ENCODE peak calls at places on chromosomes 16 and 17, in four cellular contexts. A is endodermal cell, K is fibroblast of lung, B is cardiac fibroblast. G is an unnamed sample.

GRCh38 chr17:31371511-31372097 is 19.9 kb upstream of the RAB11FIP4 start:
- DNase-seq in A (no peak), K (peak), B (peak), G (no peak)

GRCh38 chr17:14153374-14153773 is 83.3 kb downstream of the CDRT15 start:
- DNase-seq in A (no peak), K (no peak), B (no peak), G (no peak)

GRCh38 chr16:74213372-74213771 is 83.2 kb upstream of the PSMD7 start:
- DNase-seq in A (no peak), K (no peak), B (no peak), G (no peak)

GRCh38 chr17:67439269-67439668 is 62.2 kb downstream of the PITPNC1 start:
- DNase-seq in A (peak), K (no peak), B (no peak), G (no peak)

GRCh38 chr17:81865733-81866439 is 5.3 kb downstream of the ARHGDIA start:
- DNase-seq in A (no peak), K (no peak), B (peak), G (peak)

GRCh38 chr17:75524971-75525805 is at the start of gene LLGL2:
- DNase-seq in A (peak), K (peak), B (peak), G (peak)

GRCh38 chr17:8332688-8333087 is 7.0 kb upstream of the ODF4 start:
- DNase-seq in A (peak), K (no peak), B (no peak), G (no peak)

GRCh38 chr16:78365376-78365775 is 265.9 kb downstream of the WWOX start:
- DNase-seq in A (no peak), K (no peak), B (no peak), G (no peak)

GRCh38 chr16:81843243-81843582 is 64.1 kb downstream of the PLCG2 start:
- DNase-seq in A (no peak), K (no peak), B (peak), G (no peak)

GRCh38 chr16:8845699-8846298 is 23.0 kb downstream of the CARHSP1 start:
- DNase-seq in A (no peak), K (no peak), B (no peak), G (no peak)

GRCh38 chr17:30913955-30914354 is 7.8 kb upstream of the ADAP2 start:
- DNase-seq in A (no peak), K (no peak), B (no peak), G (no peak)

GRCh38 chr16:28879261-28879840 is 1.1 kb downstream of the ATP2A1 start:
- DNase-seq in A (peak), K (no peak), B (no peak), G (no peak)

GRCh38 chr17:7213895-7214299 is 5.7 kb downstream of the DLG4 start:
- DNase-seq in A (peak), K (peak), B (peak), G (peak)

GRCh38 chr16:8777217-8777616 is 20.2 kb downstream of the TMEM186 start:
- DNase-seq in A (no peak), K (no peak), B (no peak), G (no peak)

GRCh38 chr16:55033225-55034156 is 102.8 kb downstream of the IRX5 start:
- DNase-seq in A (no peak), K (no peak), B (no peak), G (no peak)

GRCh38 chr17:78315355-78316114 is 44.3 kb downstream of the SOCS3 start:
- DNase-seq in A (peak), K (peak), B (peak), G (peak)
- H3K4me3 ChIP-seq in A (no peak), K (peak), B (peak), G (no peak)

DNA sequence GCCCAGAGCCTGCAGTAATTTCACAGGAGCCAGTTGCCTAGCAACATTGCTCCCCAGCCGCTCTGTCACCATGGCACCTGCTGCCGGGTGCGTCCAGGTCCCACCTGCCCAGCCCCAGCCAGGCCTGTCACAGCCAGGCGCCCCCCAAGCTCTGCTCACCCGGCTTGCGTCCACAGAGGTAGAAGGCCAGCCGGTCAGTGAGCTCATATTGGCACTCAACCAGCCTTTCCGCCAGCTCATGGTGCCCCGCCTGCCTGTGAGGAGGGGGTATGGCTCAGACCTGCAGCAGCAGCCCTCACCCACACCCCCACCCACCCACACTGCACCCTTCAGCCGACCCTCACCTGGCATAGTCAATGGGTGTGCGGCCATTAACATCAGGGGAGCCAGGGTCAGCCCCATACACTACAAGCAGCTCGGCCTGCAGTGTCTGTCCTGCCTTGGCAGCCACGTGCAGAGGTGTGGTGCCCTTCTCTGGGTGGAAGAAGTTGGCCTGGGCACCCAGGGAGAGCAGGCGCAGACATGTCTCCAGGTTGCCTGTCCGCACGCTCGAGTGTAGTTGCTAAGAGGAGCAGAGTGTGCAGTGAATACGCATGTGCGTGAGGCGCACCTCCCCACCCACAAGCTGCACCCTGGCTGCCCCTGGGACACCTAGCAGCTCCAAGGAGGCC is 7.7 kb downstream of the GIT1 start:
- DNase-seq in A (peak), K (no peak), B (no peak), G (peak)
- TF ChIP-seq CTCF in A (no peak), K (no peak), B (no peak), G (no peak)

GRCh38 chr16:86565181-86565631 is 1.4 kb upstream of the FOXC2 start:
- DNase-seq in A (no peak), K (no peak), B (peak), G (no peak)

GRCh38 chr16:86566601-86566965 is at the start of gene FOXC2:
- DNase-seq in A (peak), K (peak), B (peak), G (peak)

GRCh38 chr16:86567701-86568571 is 1.3 kb downstream of the FOXC2 start:
- DNase-seq in A (peak), K (peak), B (peak), G (peak)

GRCh38 chr16:86566966-86567700 is 504 bp downstream of the FOXC2 start:
- DNase-seq in A (peak), K (peak), B (peak), G (peak)

DNA sequence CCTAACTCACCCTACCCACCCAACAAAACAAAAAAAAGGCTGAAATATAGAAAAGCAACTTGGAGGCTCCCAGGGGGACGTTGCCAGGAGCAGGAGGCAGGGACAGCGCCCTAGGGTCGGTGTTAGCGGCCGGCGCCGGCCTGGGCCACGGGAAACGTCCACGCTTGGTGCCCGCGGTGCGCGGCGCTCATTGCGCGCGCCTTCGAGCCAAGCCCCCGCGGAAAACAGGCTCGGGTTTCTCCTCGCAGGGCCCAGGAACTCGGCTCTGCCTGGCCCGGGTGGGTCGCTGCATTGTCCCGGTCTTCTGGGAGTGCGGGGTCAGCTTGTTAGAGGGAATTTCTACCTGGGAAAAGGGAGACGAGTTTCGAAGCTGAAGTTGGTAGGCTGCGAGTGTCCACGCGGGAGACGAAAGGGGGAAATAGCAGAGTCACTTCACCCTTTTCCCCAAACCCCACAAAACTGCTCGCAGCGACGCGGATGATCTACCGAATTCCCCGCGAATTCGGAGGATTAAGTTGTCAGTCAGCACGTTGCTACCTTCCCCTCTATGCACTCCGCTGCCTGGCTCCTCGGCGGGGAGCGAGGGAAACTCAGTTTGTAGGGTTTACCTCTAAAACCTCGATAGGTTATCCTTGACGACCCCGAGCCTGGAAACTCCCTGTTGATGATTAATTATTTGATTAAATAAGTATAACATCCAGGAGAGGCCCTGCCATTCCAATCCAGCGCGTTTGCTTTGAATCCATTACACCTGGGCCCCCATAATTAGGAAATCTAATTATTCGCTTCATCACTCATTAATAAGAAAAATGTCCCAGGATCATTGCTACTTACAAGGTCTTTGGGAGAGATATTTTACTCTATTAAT is 751 bp upstream of the FOXC2 start:
- DNase-seq in A (peak), K (peak), B (peak), G (no peak)
- H3K4me3 ChIP-seq in A (peak), K (peak), B (no peak), G (no peak)

DNA sequence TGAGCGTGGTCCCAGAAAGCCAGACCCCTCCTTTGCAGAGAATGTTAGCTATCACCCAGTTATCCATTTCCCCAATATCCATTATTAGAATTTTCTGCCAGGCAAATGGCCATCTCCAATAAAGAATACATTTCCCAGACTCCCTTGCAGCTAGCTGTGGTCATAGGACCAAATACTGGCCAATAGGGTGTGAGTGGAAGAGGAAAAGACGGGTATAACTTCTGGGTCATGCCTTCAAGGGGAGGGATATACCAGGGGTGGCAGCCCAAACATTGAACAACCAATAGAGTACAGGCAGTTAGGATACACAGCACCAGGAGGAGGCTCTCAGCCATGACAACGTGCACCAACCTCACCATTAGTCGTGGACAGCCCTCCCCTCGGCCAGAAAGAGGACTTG is 26.1 kb upstream of the FOXF1 start:
- DNase-seq in A (no peak), K (no peak), B (no peak), G (no peak)
- TF ChIP-seq CTCF in A (no peak), K (no peak), B (no peak), G (no peak)

GRCh38 chr16:12646098-12646489 is 157.6 kb downstream of the CPPED1 start:
- DNase-seq in A (no peak), K (no peak), B (no peak), G (no peak)

GRCh38 chr16:12651765-12652531 is 151.7 kb downstream of the CPPED1 start:
- DNase-seq in A (no peak), K (no peak), B (no peak), G (no peak)

GRCh38 chr16:12649356-12649755 is 154.3 kb downstream of the CPPED1 start:
- DNase-seq in A (no peak), K (no peak), B (no peak), G (no peak)

GRCh38 chr16:12643034-12643455 is 160.6 kb downstream of the CPPED1 start:
- DNase-seq in A (no peak), K (no peak), B (no peak), G (no peak)

GRCh38 chr16:12646490-12647274 is 157.0 kb downstream of the CPPED1 start:
- DNase-seq in A (no peak), K (peak), B (no peak), G (no peak)
- H3K4me3 ChIP-seq in A (no peak), K (no peak), B (no peak), G (no peak)

DNA sequence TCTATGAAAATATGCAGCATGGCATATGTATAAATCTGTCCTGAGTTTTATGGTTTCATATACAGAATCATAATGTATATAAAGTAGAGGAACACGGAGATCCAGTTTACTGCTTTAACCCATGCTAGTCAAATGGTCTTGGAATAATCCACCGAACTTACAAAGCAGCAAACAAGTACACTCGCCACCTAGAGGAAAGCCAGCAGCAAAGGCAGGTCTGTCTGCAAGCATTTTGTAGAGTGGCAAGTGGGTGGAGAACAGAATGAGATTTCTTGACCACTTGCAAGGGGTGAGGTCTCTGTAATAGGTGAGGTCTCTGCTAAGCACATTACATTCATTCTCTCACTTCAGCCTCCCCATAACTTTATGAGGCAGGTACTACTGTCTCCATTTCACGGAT is 308.3 kb downstream of the CA10 start:
- DNase-seq in A (peak), K (no peak), B (no peak), G (peak)
- TF ChIP-seq CTCF in A (peak), K (no peak), B (no peak), G (peak)

GRCh38 chr17:62630365-62631085 is 3.1 kb downstream of the MRC2 start:
- DNase-seq in A (peak), K (no peak), B (no peak), G (peak)
- H3K4me3 ChIP-seq in A (peak), K (peak), B (peak), G (no peak)

GRCh38 chr16:65704866-65705265 is 583.0 kb upstream of the CDH11 start:
- DNase-seq in A (peak), K (no peak), B (no peak), G (peak)
- TF ChIP-seq CTCF in A (peak), K (peak), B (peak), G (peak)

GRCh38 chr17:36930501-36930900 is 6.8 kb upstream of the LHX1 start:
- DNase-seq in A (peak), K (no peak), B (no peak), G (no peak)

GRCh38 chr17:36926226-36926625 is 11.0 kb upstream of the LHX1 start:
- DNase-seq in A (peak), K (no peak), B (no peak), G (no peak)

GRCh38 chr17:36931096-36931696 is 6.1 kb upstream of the LHX1 start:
- DNase-seq in A (peak), K (no peak), B (no peak), G (no peak)

GRCh38 chr17:36926701-36927100 is 10.6 kb upstream of the LHX1 start:
- DNase-seq in A (no peak), K (no peak), B (no peak), G (no peak)

DNA sequence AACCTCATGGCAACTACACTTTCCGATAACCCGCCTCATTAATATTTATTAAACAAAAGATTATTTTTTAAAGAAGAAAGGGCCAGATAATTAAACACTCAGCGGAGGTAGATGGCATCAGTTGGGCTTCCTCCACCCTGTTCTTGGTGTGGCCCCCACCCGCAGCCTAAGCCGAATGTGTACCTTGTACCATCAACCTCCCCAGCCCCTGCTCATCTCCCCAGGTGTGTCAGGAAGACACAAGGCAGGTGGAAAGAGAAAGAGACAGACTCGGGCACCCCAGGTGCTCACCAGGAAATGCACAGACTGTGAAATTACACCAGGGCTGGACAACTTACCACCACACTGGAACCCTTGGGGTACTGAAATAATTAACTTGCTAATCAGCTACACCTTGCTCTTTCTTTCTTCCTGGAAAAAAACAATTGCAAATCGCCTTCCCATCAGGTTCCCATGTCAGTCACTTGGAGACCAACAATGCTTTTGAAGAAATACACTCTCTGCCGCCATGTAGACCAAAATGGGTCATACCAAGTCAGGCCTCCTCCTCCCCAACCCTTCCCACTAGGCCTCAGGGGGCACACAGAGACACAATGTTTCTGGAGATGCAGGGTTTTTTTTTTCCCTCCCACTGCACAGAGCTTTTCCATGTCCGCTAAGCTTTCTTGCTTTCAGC is 8.7 kb upstream of the LHX1 start:
- DNase-seq in A (peak), K (no peak), B (no peak), G (no peak)
- H3K4me3 ChIP-seq in A (no peak), K (no peak), B (no peak), G (no peak)

G was measured in epithelial cell of esophagus.